ENCODE peak calls at places on chromosomes 2 and 18, in seven cellular contexts. O is neural progenitor cell; T is NCI-H187; H is H7; E is GM06990; A is stimulated activated naive CD4-positive, alpha-beta T cell; V is NCI-H1105 treated with DMSO at 0.1 percent for 48 hours. F is an unnamed sample.

GRCh38 chr18:54852780-54853675 is 24.8 kb downstream of the RAB27B start:
- DNase-seq in O (no peak), T (no peak), H (no peak), E (no peak), A (no peak), V (no peak), F (no peak)

GRCh38 chr2:139721454-139721995 is 941.3 kb upstream of the NXPH2 start:
- DNase-seq in O (peak; percentile 38), T (no peak), H (peak; percentile 23), E (no peak), A (no peak), V (no peak), F (peak; percentile 4)

GRCh38 chr2:99240431-99240830 is 15.0 kb downstream of the LYG2 start:
- DNase-seq in O (no peak), T (no peak), H (no peak), E (no peak), A (no peak), V (no peak), F (no peak)

GRCh38 chr2:21836261-21836660 is 712.5 kb downstream of the TDRD15 start:
- DNase-seq in O (no peak), T (no peak), H (no peak), E (no peak), A (no peak), V (no peak), F (no peak)

GRCh38 chr2:170972508-170973224 is 43.6 kb downstream of the GORASP2 start:
- DNase-seq in O (peak; percentile 11), T (no peak), H (peak; percentile 63), E (no peak), A (no peak), V (no peak), F (no peak)

GRCh38 chr2:201643216-201643651 is at the start of gene TMEM237:
- DNase-seq in O (peak; percentile 76), T (no peak), H (peak; percentile 77), E (peak; percentile 72), A (no peak), V (peak; percentile 61), F (peak; percentile 71)

GRCh38 chr18:49368161-49368875 is 92.1 kb downstream of the DYM start:
- DNase-seq in O (no peak), T (no peak), H (no peak), E (no peak), A (no peak), V (peak; percentile 37), F (no peak)

GRCh38 chr2:208112969-208113368 is 11.4 kb downstream of the CRYGD start:
- DNase-seq in O (peak; percentile 24), T (no peak), H (peak; percentile 82), E (no peak), A (no peak), V (peak; percentile 34), F (peak; percentile 45)

GRCh38 chr18:24915547-24915946 is 436.4 kb downstream of the ZNF521 start:
- DNase-seq in O (no peak), T (no peak), H (no peak), E (no peak), A (no peak), V (no peak), F (no peak)

GRCh38 chr18:8734496-8734895 is 29.1 kb downstream of the MTCL1 start:
- DNase-seq in O (no peak), T (no peak), H (no peak), E (no peak), A (no peak), V (no peak), F (no peak)

GRCh38 chr2:20106746-20107145 is 55.3 kb upstream of the LAPTM4A start:
- DNase-seq in O (peak; percentile 83), T (no peak), H (peak; percentile 82), E (no peak), A (no peak), V (no peak), F (peak; percentile 57)

GRCh38 chr2:85949280-85949679 is 60.5 kb upstream of the ST3GAL5 start:
- DNase-seq in O (no peak), T (no peak), H (no peak), E (no peak), A (no peak), V (peak; percentile 1), F (no peak)

GRCh38 chr2:121282800-121283382 is 2.1 kb downstream of the TFCP2L1 start:
- DNase-seq in O (no peak), T (no peak), H (no peak), E (no peak), A (no peak), V (no peak), F (no peak)

GRCh38 chr2:219569041-219569440 is 2.3 kb downstream of the OBSL1 start:
- DNase-seq in O (no peak), T (no peak), H (peak; percentile 29), E (no peak), A (no peak), V (no peak), F (no peak)

GRCh38 chr2:108101481-108101880 is 115.2 kb downstream of the SLC5A7 start:
- DNase-seq in O (no peak), T (no peak), H (no peak), E (no peak), A (no peak), V (no peak), F (no peak)

GRCh38 chr2:12884713-12885282 is 168.1 kb downstream of the TRIB2 start:
- DNase-seq in O (no peak), T (no peak), H (no peak), E (no peak), A (no peak), V (no peak), F (no peak)

GRCh38 chr18:37553633-37554398 is 11.8 kb downstream of the CELF4 start:
- DNase-seq in O (peak; percentile 64), T (no peak), H (peak; percentile 89), E (no peak), A (no peak), V (no peak), F (no peak)

GRCh38 chr2:226086190-226086589 is 686.7 kb downstream of the NYAP2 start:
- DNase-seq in O (no peak), T (no peak), H (no peak), E (no peak), A (no peak), V (no peak), F (no peak)

GRCh38 chr2:43424262-43425207 is 171.3 kb downstream of the THADA start:
- DNase-seq in O (no peak), T (no peak), H (no peak), E (no peak), A (no peak), V (no peak), F (no peak)

GRCh38 chr2:24929230-24929629 is 9.2 kb upstream of the ADCY3 start:
- DNase-seq in O (no peak), T (no peak), H (peak; percentile 12), E (no peak), A (no peak), V (no peak), F (no peak)

GRCh38 chr2:175251425-175252041 is 70.0 kb upstream of the ATP5MC3 start:
- DNase-seq in O (peak; percentile 42), T (no peak), H (peak; percentile 23), E (no peak), A (no peak), V (peak; percentile 41), F (peak; percentile 40)

GRCh38 chr2:232386490-232386739 is 7.9 kb downstream of the ALPP start:
- DNase-seq in O (peak; percentile 38), T (no peak), H (no peak), E (no peak), A (no peak), V (no peak), F (no peak)

GRCh38 chr2:15082105-15083058 is 449.9 kb downstream of the LRATD1 start:
- DNase-seq in O (no peak), T (no peak), H (no peak), E (no peak), A (no peak), V (no peak), F (no peak)

GRCh38 chr2:66531156-66531555 is 96.2 kb downstream of the MEIS1 start:
- DNase-seq in O (no peak), T (no peak), H (no peak), E (no peak), A (no peak), V (no peak), F (no peak)

GRCh38 chr2:143684731-143685364 is 555.6 kb downstream of the ARHGAP15 start:
- DNase-seq in O (no peak), T (no peak), H (no peak), E (no peak), A (no peak), V (peak; percentile 70), F (peak; percentile 68)

GRCh38 chr2:23691106-23691470 is 235.8 kb downstream of the ATAD2B start:
- DNase-seq in O (no peak), T (no peak), H (no peak), E (no peak), A (no peak), V (no peak), F (no peak)

GRCh38 chr2:160270571-160271113 is 70.6 kb upstream of the ITGB6 start:
- DNase-seq in O (no peak), T (peak; percentile 14), H (peak; percentile 20), E (no peak), A (no peak), V (no peak), F (no peak)

GRCh38 chr18:13585379-13586153 is 140.8 kb downstream of the FAM210A start:
- DNase-seq in O (no peak), T (no peak), H (no peak), E (no peak), A (no peak), V (no peak), F (no peak)

GRCh38 chr2:54456526-54457325 is 599 bp downstream of the SPTBN1 start:
- DNase-seq in O (peak; percentile 79), T (no peak), H (peak; percentile 85), E (peak; percentile 60), A (no peak), V (peak; percentile 54), F (peak; percentile 75)

GRCh38 chr2:61356261-61356957 is 114.5 kb downstream of the USP34 start:
- DNase-seq in O (no peak), T (no peak), H (no peak), E (no peak), A (no peak), V (no peak), F (no peak)

GRCh38 chr2:162265666-162266467 is 22.6 kb upstream of the FAP start:
- DNase-seq in O (no peak), T (no peak), H (no peak), E (no peak), A (no peak), V (no peak), F (no peak)

GRCh38 chr18:79637181-79637920 is 42.3 kb upstream of the CTDP1 start:
- DNase-seq in O (no peak), T (no peak), H (peak; percentile 85), E (no peak), A (no peak), V (no peak), F (no peak)

GRCh38 chr2:175176624-175177023 is 4.9 kb downstream of the ATP5MC3 start:
- DNase-seq in O (no peak), T (no peak), H (no peak), E (no peak), A (no peak), V (no peak), F (no peak)

GRCh38 chr2:47404356-47404755 is 1.4 kb downstream of the MSH2 start:
- DNase-seq in O (no peak), T (no peak), H (peak; percentile 26), E (no peak), A (no peak), V (no peak), F (no peak)

GRCh38 chr2:110869472-110870446 is 137.4 kb downstream of the ACOXL start:
- DNase-seq in O (no peak), T (no peak), H (no peak), E (no peak), A (no peak), V (no peak), F (no peak)

GRCh38 chr18:449374-449773 is 51.1 kb downstream of the COLEC12 start:
- DNase-seq in O (peak; percentile 46), T (no peak), H (no peak), E (no peak), A (no peak), V (no peak), F (peak; percentile 66)

GRCh38 chr18:69265661-69266060 is 135.0 kb upstream of the DOK6 start:
- DNase-seq in O (no peak), T (no peak), H (no peak), E (no peak), A (no peak), V (no peak), F (no peak)

GRCh38 chr2:128682266-128682665 is 363.6 kb upstream of the HS6ST1 start:
- DNase-seq in O (no peak), T (no peak), H (no peak), E (no peak), A (no peak), V (no peak), F (no peak)

F was measured in retina.